ENCODE peak calls at places on chromosomes 12 and 14, in five cellular contexts. One of them, this sample, is unnamed.

GRCh38 chr12:131940121-131940520 is 9.6 kb upstream of the EP400 start:
- DNase-seq in NCI-H2081: no peak
- DNase-seq in T-helper 17 cell: no peak
- DNase-seq in astrocyte of the spinal cord: no peak
- DNase-seq in fibroblast of the conjunctiva: no peak
- DNase-seq in this sample: no peak

GRCh38 chr14:67392728-67393314 is 19.1 kb downstream of the PLEK2 start:
- DNase-seq in T-helper 17 cell: no peak
- DNase-seq in astrocyte of the spinal cord: no peak
- DNase-seq in fibroblast of the conjunctiva: no peak
- DNase-seq in NCI-H2081: no peak
- DNase-seq in this sample: no peak

GRCh38 chr14:100159107-100159864 is at the start of gene DEGS2:
- DNase-seq in T-helper 17 cell: peak; percentile 60
- DNase-seq in astrocyte of the spinal cord: no peak
- DNase-seq in fibroblast of the conjunctiva: no peak
- DNase-seq in NCI-H2081: peak; percentile 61
- DNase-seq in this sample: peak; percentile 80

GRCh38 chr14:37583358-37584210 is 11.5 kb downstream of the FOXA1 start:
- DNase-seq in fibroblast of the conjunctiva: no peak
- DNase-seq in T-helper 17 cell: no peak
- DNase-seq in astrocyte of the spinal cord: no peak
- DNase-seq in NCI-H2081: peak; percentile 92
- DNase-seq in this sample: peak; percentile 81

GRCh38 chr12:121628536-121628935 is 2.2 kb downstream of the ORAI1 start:
- DNase-seq in astrocyte of the spinal cord: no peak
- DNase-seq in NCI-H2081: no peak
- DNase-seq in fibroblast of the conjunctiva: no peak
- DNase-seq in T-helper 17 cell: no peak
- DNase-seq in this sample: no peak

GRCh38 chr14:102907980-102908730 is 14.3 kb upstream of the AMN start:
- DNase-seq in NCI-H2081: no peak
- DNase-seq in fibroblast of the conjunctiva: no peak
- DNase-seq in T-helper 17 cell: no peak
- DNase-seq in astrocyte of the spinal cord: no peak
- DNase-seq in this sample: no peak

GRCh38 chr12:49367381-49368239 is at the start of gene SPATS2:
- DNase-seq in T-helper 17 cell: peak; percentile 13
- DNase-seq in fibroblast of the conjunctiva: no peak
- DNase-seq in astrocyte of the spinal cord: no peak
- DNase-seq in NCI-H2081: no peak
- DNase-seq in this sample: peak; percentile 45

GRCh38 chr12:34097213-34097612 is 74.9 kb downstream of the ALG10 start:
- DNase-seq in astrocyte of the spinal cord: no peak
- DNase-seq in fibroblast of the conjunctiva: no peak
- DNase-seq in NCI-H2081: no peak
- DNase-seq in T-helper 17 cell: no peak
- DNase-seq in this sample: no peak

GRCh38 chr14:75399819-75400678 is 27.8 kb upstream of the JDP2 start:
- DNase-seq in astrocyte of the spinal cord: peak; percentile 12
- DNase-seq in NCI-H2081: peak; percentile 98
- DNase-seq in T-helper 17 cell: no peak
- DNase-seq in fibroblast of the conjunctiva: peak; percentile 46
- DNase-seq in this sample: peak; percentile 99

GRCh38 chr12:13094349-13094748 is 9.1 kb downstream of the GSG1 start:
- DNase-seq in astrocyte of the spinal cord: peak; percentile 34
- DNase-seq in T-helper 17 cell: no peak
- DNase-seq in NCI-H2081: no peak
- DNase-seq in fibroblast of the conjunctiva: no peak
- DNase-seq in this sample: no peak

GRCh38 chr12:51323966-51324895 is at the start of gene BIN2:
- DNase-seq in astrocyte of the spinal cord: no peak
- DNase-seq in T-helper 17 cell: peak; percentile 56
- DNase-seq in fibroblast of the conjunctiva: no peak
- DNase-seq in NCI-H2081: no peak
- DNase-seq in this sample: no peak

GRCh38 chr12:3622021-3622731 is 130.7 kb downstream of the CRACR2A start:
- DNase-seq in NCI-H2081: no peak
- DNase-seq in fibroblast of the conjunctiva: no peak
- DNase-seq in astrocyte of the spinal cord: no peak
- DNase-seq in T-helper 17 cell: no peak
- DNase-seq in this sample: no peak

GRCh38 chr12:26028953-26029740 is 70.7 kb downstream of the RASSF8 start:
- DNase-seq in NCI-H2081: peak; percentile 4
- DNase-seq in astrocyte of the spinal cord: peak; percentile 72
- DNase-seq in fibroblast of the conjunctiva: no peak
- DNase-seq in T-helper 17 cell: no peak
- DNase-seq in this sample: no peak

GRCh38 chr12:19278407-19278806 is 148.9 kb downstream of the PLEKHA5 start:
- DNase-seq in fibroblast of the conjunctiva: no peak
- DNase-seq in astrocyte of the spinal cord: no peak
- DNase-seq in NCI-H2081: no peak
- DNase-seq in T-helper 17 cell: no peak
- DNase-seq in this sample: no peak

GRCh38 chr12:129532707-129533499 is 370.9 kb downstream of the TMEM132D start:
- DNase-seq in fibroblast of the conjunctiva: no peak
- DNase-seq in NCI-H2081: no peak
- DNase-seq in T-helper 17 cell: no peak
- DNase-seq in astrocyte of the spinal cord: no peak
- DNase-seq in this sample: no peak

GRCh38 chr12:68234140-68234539 is 8.5 kb upstream of the IL26 start:
- DNase-seq in astrocyte of the spinal cord: no peak
- DNase-seq in fibroblast of the conjunctiva: no peak
- DNase-seq in T-helper 17 cell: no peak
- DNase-seq in NCI-H2081: no peak
- DNase-seq in this sample: no peak

GRCh38 chr12:7156259-7157197 is 26.4 kb downstream of the CLSTN3 start:
- DNase-seq in T-helper 17 cell: no peak
- DNase-seq in astrocyte of the spinal cord: no peak
- DNase-seq in NCI-H2081: no peak
- DNase-seq in fibroblast of the conjunctiva: no peak
- DNase-seq in this sample: no peak

GRCh38 chr14:90726656-90727055 is 89.6 kb downstream of the TTC7B start:
- DNase-seq in astrocyte of the spinal cord: peak; percentile 80
- DNase-seq in T-helper 17 cell: no peak
- DNase-seq in NCI-H2081: no peak
- DNase-seq in fibroblast of the conjunctiva: peak; percentile 41
- DNase-seq in this sample: peak; percentile 63

GRCh38 chr12:116885496-116885895 is 4.3 kb upstream of the HRK start:
- DNase-seq in astrocyte of the spinal cord: no peak
- DNase-seq in T-helper 17 cell: no peak
- DNase-seq in fibroblast of the conjunctiva: no peak
- DNase-seq in NCI-H2081: no peak
- DNase-seq in this sample: no peak

GRCh38 chr14:91835197-91835919 is 32.0 kb downstream of the TC2N start:
- DNase-seq in astrocyte of the spinal cord: no peak
- DNase-seq in fibroblast of the conjunctiva: no peak
- DNase-seq in NCI-H2081: peak; percentile 9
- DNase-seq in T-helper 17 cell: peak; percentile 10
- DNase-seq in this sample: no peak